ENCODE peak calls at places on chromosomes 13 and 19, in four cellular contexts. K is GM12878, E is K562, A is HepG2. L is an unnamed sample.

GRCh38 chr13:23963947-23964346 is 66.6 kb upstream of the C1QTNF9B start:
- DNase-seq in K (no peak), E (no peak), A (no peak), L (no peak)

GRCh38 chr19:12938536-12939291 is at the start of gene CALR:
- DNase-seq in K (no peak), E (peak), A (no peak), L (peak)

GRCh38 chr13:79966502-79966901 is 374.4 kb downstream of the SPRY2 start:
- DNase-seq in K (no peak), E (no peak), A (no peak), L (no peak)

GRCh38 chr19:38559428-38560401 is 58.0 kb downstream of the MAP4K1 start:
- DNase-seq in K (peak), E (no peak), A (no peak), L (no peak)

GRCh38 chr13:109998808-109999528 is 212.6 kb upstream of the IRS2 start:
- DNase-seq in K (no peak), E (no peak), A (no peak), L (no peak)

GRCh38 chr13:86870388-86870966 is 800.7 kb upstream of the SLITRK5 start:
- DNase-seq in K (no peak), E (peak), A (peak), L (peak)

GRCh38 chr13:107867701-107868661 is 347.4 kb downstream of the LIG4 start:
- DNase-seq in K (no peak), E (peak), A (no peak), L (peak)

GRCh38 chr19:16021796-16022195 is 54.5 kb upstream of the TPM4 start:
- DNase-seq in K (no peak), E (no peak), A (no peak), L (no peak)

GRCh38 chr13:59771272-59771671 is 392.5 kb downstream of the DIAPH3 start:
- DNase-seq in K (no peak), E (peak), A (peak), L (peak)

GRCh38 chr19:34481861-34482379 is 362 bp downstream of the WTIP start:
- DNase-seq in K (no peak), E (no peak), A (no peak), L (peak)

GRCh38 chr13:38624822-38625221 is 62.1 kb upstream of the FREM2 start:
- DNase-seq in K (no peak), E (no peak), A (no peak), L (no peak)

GRCh38 chr13:28059214-28059613 is 41.2 kb downstream of the FLT3 start:
- DNase-seq in K (no peak), E (peak), A (peak), L (peak)

GRCh38 chr19:42450314-42450934 is 7.7 kb upstream of the CXCL17 start:
- DNase-seq in K (peak), E (peak), A (peak), L (peak)

GRCh38 chr19:42455621-42456081 is 12.9 kb upstream of the CXCL17 start:
- DNase-seq in K (no peak), E (no peak), A (no peak), L (no peak)

GRCh38 chr19:42452590-42452989 is 9.8 kb upstream of the CXCL17 start:
- DNase-seq in K (no peak), E (no peak), A (no peak), L (no peak)
- H3K27ac ChIP-seq in K (no peak), E (no peak), A (no peak), L (no peak)

GRCh38 chr19:1041835-1042685 is 2.2 kb downstream of the ABCA7 start:
- DNase-seq in K (no peak), E (peak), A (no peak), L (no peak)

GRCh38 chr19:1041272-1041834 is 1.4 kb downstream of the ABCA7 start:
- DNase-seq in K (no peak), E (no peak), A (no peak), L (no peak)

GRCh38 chr19:1040476-1041271 is 767 bp downstream of the ABCA7 start:
- DNase-seq in K (peak), E (peak), A (peak), L (peak)

GRCh38 chr19:1038995-1039645 is 787 bp upstream of the ABCA7 start:
- DNase-seq in K (no peak), E (peak), A (no peak), L (no peak)

DNA sequence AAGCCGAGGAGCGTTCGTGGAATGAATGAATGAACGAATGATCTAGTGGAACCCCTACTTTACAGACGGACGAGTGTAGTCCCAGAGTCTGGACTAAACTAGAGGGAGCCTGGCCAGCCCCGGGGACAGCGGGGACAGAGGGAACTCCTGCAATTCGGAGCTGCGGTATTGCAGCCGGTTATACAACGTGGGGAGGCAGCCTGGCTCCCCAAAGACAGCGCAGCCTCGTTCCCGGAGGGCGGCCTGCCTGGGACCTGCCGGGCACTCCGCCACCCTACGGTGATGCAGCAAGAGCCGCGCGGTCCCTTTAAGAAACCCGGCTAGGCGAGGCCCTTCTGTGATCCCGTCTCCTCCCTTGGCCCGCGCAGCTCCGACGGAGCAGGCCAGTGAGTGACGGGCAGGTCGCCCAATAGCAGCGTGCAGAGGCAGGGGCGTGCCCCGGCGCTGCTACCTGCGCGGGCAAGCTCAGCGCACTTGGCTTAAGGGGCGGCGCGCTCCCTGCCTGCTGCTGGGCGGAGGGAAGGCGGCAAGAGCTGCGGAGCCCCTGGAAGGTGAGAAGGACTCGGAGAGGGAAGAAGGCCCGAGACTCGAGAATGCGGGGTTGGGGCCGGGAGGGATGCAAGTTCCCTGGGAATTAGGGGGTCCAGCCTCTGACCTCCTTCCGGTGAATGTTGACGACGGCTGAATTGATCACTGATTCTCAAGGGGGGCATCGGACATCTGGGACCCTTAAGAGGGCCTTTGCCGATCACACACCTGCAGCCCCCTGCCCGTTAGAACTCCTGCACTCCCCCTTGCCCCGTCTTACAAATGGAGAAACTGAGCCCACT is at the start of gene ABCA7:
- DNase-seq in K (peak), E (peak), A (peak), L (peak)
- TF ChIP-seq POLR2AphosphoS5 in K (peak), E (no peak), A (no peak), L (peak)

DNA sequence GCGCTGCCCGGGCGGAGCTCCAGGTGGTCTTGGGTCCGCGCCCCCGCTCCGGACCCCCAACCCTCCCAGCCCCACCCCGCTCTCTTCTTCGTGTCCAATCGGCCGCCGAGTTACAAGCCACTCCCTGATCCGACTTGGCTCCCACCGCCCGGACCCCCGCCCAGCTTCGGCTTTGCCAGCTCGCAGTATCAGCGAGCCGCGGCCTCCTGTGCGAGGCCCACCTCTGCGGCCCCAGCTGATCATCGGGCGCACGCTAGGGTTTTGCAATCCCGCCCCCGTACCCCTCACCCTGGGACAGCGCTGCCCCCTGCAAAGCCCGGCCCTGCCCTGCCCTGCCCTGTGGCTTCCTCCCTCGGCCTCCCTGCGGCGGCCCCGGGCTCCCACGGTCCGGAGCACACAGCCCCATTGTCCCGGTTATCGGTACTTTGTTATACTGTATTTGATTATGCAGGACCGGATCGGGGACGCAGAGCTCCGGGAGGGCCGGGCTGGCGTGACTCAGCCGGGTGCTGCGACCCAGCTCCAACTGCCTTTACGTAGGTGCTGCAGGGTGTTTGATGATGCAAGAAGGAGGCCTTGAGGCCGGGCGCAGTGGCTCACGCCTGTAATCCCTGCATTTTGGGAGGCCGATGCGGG is 597 bp upstream of the LPAR2 start:
- DNase-seq in K (no peak), E (no peak), A (no peak), L (no peak)
- TF ChIP-seq MYC in K (no peak), E (no peak), A (no peak), L (no peak)

DNA sequence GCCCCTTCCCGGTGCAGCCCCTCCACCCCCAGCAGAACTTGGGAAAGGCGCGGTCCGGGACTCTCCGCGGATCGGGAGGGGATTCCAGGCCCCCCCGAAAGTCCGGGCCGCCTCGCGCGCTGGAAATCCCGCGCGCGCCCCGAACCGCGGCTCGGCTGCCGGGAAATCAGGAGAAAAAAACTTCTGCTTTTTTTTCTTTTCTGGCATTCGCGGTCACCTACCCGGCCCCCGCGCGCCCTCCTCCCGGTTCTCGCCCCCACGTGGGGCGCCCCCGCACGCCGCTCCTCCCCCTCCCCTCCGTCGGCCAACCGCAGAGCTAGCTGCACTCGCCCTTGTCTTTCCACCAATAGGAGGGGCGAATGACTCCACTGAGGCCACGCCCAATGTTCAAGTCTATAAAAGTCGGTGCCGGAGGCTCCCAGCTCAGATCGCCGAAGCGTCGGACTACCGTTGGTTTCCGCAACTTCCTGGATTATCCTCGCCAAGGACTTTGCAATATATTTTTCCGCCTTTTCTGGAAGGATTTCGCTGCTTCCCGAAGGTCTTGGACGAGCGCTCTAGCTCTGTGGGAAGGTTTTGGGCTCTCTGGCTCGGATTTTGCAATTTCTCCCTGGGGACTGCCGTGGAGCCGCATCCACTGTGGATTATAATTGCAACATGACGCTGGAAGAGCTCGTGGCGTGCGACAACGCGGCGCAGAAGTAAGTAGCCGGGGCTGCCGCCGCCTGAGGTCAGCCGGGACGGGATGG is at the start of gene GADD45B:
- DNase-seq in K (peak), E (peak), A (peak), L (peak)
- H3K27ac ChIP-seq in K (peak), E (peak), A (peak), L (peak)

GRCh38 chr19:45475537-45476348 is 7.9 kb downstream of the FOSB start:
- DNase-seq in K (no peak), E (no peak), A (no peak), L (no peak)

GRCh38 chr19:45476349-45476717 is 8.5 kb downstream of the FOSB start:
- DNase-seq in K (no peak), E (no peak), A (no peak), L (no peak)

GRCh38 chr19:45477713-45478453 is 10.1 kb downstream of the FOSB start:
- DNase-seq in K (no peak), E (peak), A (no peak), L (no peak)

GRCh38 chr19:45477216-45477615 is 9.4 kb downstream of the FOSB start:
- DNase-seq in K (no peak), E (no peak), A (no peak), L (no peak)

DNA sequence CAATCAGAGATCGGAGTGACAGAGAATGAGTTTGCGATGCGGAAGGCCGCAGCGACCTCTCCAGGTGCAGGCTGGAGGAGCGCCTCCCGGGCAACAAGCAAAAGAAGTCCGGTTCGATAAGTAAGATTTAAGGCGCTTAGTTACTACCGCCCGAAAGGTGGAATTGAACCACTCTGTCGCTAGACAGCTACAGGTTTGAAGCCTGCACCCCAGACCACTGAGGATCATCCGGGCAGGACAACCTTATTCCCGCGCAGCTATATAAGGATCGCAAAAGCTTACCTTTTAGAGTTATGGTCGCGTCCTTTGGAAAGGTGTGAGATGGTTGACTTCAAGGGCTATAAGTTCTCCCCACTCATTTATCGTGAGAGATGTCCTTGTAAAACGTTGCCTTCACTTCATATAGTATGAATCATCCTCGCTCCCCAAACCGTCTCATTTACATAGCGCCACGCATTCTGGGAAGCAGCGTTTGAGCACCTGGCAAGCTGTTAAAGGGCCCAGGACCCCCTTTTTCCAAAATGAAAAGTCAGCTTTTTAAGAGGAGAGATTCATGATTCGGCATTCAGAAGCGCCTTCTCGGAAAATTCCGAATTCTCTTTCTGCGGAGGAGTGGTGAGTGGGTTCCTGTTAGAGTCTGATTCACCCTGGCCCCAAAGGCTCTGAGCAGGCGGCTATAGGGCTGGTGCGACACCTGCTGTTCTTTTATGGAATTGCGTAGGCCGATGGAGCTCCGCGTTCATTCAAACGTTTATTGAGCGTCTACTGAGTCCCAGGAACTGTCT is 10.8 kb downstream of the FOSB start:
- DNase-seq in K (peak), E (peak), A (peak), L (peak)
- TF ChIP-seq POLR2AphosphoS5 in K (peak), E (peak), A (no peak), L (peak)